ENCODE peak calls at places on chromosome 1, in ten cellular contexts. T is Caki2; P is stimulated activated naive CD4-positive, alpha-beta T cell treated with Interleukin-2 at 50 U/mL for 16 hours; L is uterus; J is astrocyte of the cerebellum; I is HFFc6; W is IMR-90; A is stimulated activated CD8-positive, alpha-beta memory T cell treated with anti-CD3 and anti-CD28 coated beads, Interleukin-4, amount 100 ng/mL, for 24 hours; G is NCI-H345; C is NCI-H748 treated with DMSO at 0.1 percent for 48 hours. K is an unnamed sample.

GRCh38 chr1:236489710-236490377 is 33.9 kb upstream of the LGALS8 start:
- DNase-seq in C (peak), J (no peak), A (no peak), W (peak), L (no peak), P (no peak), I (peak), G (peak), T (peak), K (no peak)

GRCh38 chr1:205744403-205744802 is 5.6 kb downstream of the NUCKS1 start:
- DNase-seq in T (no peak), P (no peak), L (no peak), A (no peak), I (no peak), G (no peak), J (no peak), C (no peak), W (no peak), K (no peak)

GRCh38 chr1:234970731-234971476 is 157.7 kb downstream of the TOMM20 start:
- DNase-seq in W (peak), A (no peak), I (peak), J (peak), P (no peak), L (peak), C (no peak), G (peak), T (no peak), K (peak)

GRCh38 chr1:55712148-55712547 is 497.0 kb upstream of the USP24 start:
- DNase-seq in W (peak), P (no peak), T (no peak), J (peak), I (no peak), G (no peak), L (peak), C (no peak), A (no peak), K (no peak)

GRCh38 chr1:211634931-211635330 is 40.5 kb downstream of the NEK2 start:
- DNase-seq in G (no peak), L (no peak), T (no peak), J (no peak), A (no peak), W (no peak), C (no peak), P (no peak), I (no peak), K (no peak)

GRCh38 chr1:214303106-214303505 is 22.1 kb downstream of the SMYD2 start:
- DNase-seq in A (no peak), I (no peak), P (no peak), J (no peak), G (no peak), W (peak), T (no peak), C (no peak), L (no peak), K (peak)

GRCh38 chr1:162562452-162562828 is 918 bp downstream of the UAP1 start:
- DNase-seq in W (peak), C (no peak), T (peak), A (no peak), I (peak), P (no peak), L (no peak), J (no peak), G (peak), K (no peak)

GRCh38 chr1:198113302-198113701 is 43.5 kb upstream of the NEK7 start:
- DNase-seq in G (no peak), C (no peak), A (no peak), I (peak), W (peak), J (no peak), P (no peak), L (no peak), T (no peak), K (no peak)

GRCh38 chr1:29527314-29528004 is 291.1 kb downstream of the PTPRU start:
- DNase-seq in J (no peak), L (no peak), W (no peak), C (no peak), P (no peak), T (no peak), G (no peak), A (no peak), I (no peak), K (no peak)

GRCh38 chr1:234398849-234399381 is 25.7 kb downstream of the COA6 start:
- DNase-seq in A (no peak), P (no peak), I (peak), T (no peak), C (no peak), J (no peak), G (no peak), L (no peak), W (peak), K (no peak)

GRCh38 chr1:24765308-24765988 is 20.2 kb downstream of the CLIC4 start:
- DNase-seq in G (no peak), L (no peak), J (no peak), P (no peak), T (no peak), C (no peak), W (peak), A (no peak), I (peak), K (no peak)

GRCh38 chr1:41752514-41753170 is 166.1 kb downstream of the HIVEP3 start:
- DNase-seq in G (no peak), T (no peak), W (no peak), A (no peak), C (no peak), I (no peak), P (no peak), L (no peak), J (no peak), K (no peak)

GRCh38 chr1:46171351-46171750 is 3.5 kb upstream of the TSPAN1 start:
- DNase-seq in G (no peak), L (no peak), J (no peak), T (no peak), A (no peak), I (no peak), P (no peak), C (no peak), W (no peak), K (no peak)

GRCh38 chr1:87134061-87134460 is 194.6 kb upstream of the LMO4 start:
- DNase-seq in W (peak), L (no peak), C (no peak), P (no peak), T (no peak), G (no peak), J (no peak), I (no peak), A (no peak), K (no peak)

GRCh38 chr1:155527672-155528071 is 34.9 kb downstream of the ASH1L start:
- DNase-seq in G (no peak), I (no peak), W (no peak), T (no peak), L (no peak), A (no peak), C (no peak), P (no peak), J (no peak), K (no peak)

GRCh38 chr1:227886993-227887696 is 60.6 kb downstream of the WNT9A start:
- DNase-seq in C (no peak), G (no peak), P (peak), J (no peak), T (no peak), L (peak), A (no peak), W (peak), I (no peak), K (peak)

GRCh38 chr1:192552619-192553225 is 22.9 kb upstream of the RGS1 start:
- DNase-seq in C (no peak), L (no peak), A (no peak), P (no peak), I (no peak), T (no peak), G (no peak), J (no peak), W (no peak), K (no peak)

GRCh38 chr1:109240158-109241152 is 8.9 kb upstream of the CELSR2 start:
- DNase-seq in P (no peak), T (no peak), G (peak), I (peak), L (peak), J (no peak), W (peak), A (no peak), C (no peak), K (peak)

GRCh38 chr1:5551274-5551966 is 440.8 kb downstream of the NPHP4 start:
- DNase-seq in C (peak), L (no peak), G (peak), P (no peak), I (no peak), J (no peak), T (peak), W (no peak), A (no peak), K (no peak)

GRCh38 chr1:225467193-225468020 is 39.6 kb upstream of the LBR start:
- DNase-seq in G (no peak), I (no peak), P (peak), L (no peak), C (no peak), A (peak), J (no peak), T (no peak), W (no peak), K (peak)

GRCh38 chr1:209375097-209375496 is 208.4 kb upstream of the CAMK1G start:
- DNase-seq in P (no peak), A (no peak), T (no peak), W (no peak), G (no peak), C (no peak), J (no peak), I (no peak), L (no peak), K (no peak)

GRCh38 chr1:910881-911721 is 12.6 kb upstream of the SAMD11 start:
- DNase-seq in I (peak), G (peak), W (peak), P (no peak), J (no peak), A (no peak), T (peak), C (no peak), L (peak), K (no peak)

GRCh38 chr1:110292327-110292741 is 46.8 kb upstream of the RBM15 start:
- DNase-seq in L (no peak), I (peak), T (peak), P (no peak), C (no peak), J (no peak), A (no peak), W (peak), G (no peak), K (no peak)

GRCh38 chr1:81299892-81300291 is 500.8 kb upstream of the ADGRL2 start:
- DNase-seq in L (no peak), I (no peak), J (no peak), G (no peak), A (no peak), C (no peak), T (no peak), W (no peak), P (no peak), K (no peak)